ENCODE peak calls at places on chromosomes 16 and 17, in four cellular contexts. A, H, L and G are unnamed samples. For H4K20me1 and H3K79me2, the result is how much of the 10 kb centered on the place peaks cover.

GRCh38 chr17:66970797-66971196 is 6.3 kb downstream of the CACNG4 start:
- DNase-seq in A (no peak), H (no peak), L (no peak), G (no peak)

GRCh38 chr17:50887705-50888245 is 21.6 kb upstream of the TOB1 start:
- DNase-seq in A (no peak), H (no peak), L (no peak), G (no peak)

GRCh38 chr17:8726951-8727555 is 17.6 kb downstream of the CCDC42 start:
- DNase-seq in A (no peak), H (no peak), L (peak), G (no peak)

GRCh38 chr17:82217530-82218204 is 5.0 kb upstream of the CCDC57 start:
- DNase-seq in A (no peak), H (peak), L (peak), G (no peak)

GRCh38 chr16:53773150-53773846 is 69.3 kb downstream of the FTO start:
- DNase-seq in A (peak), H (peak), L (peak), G (peak)

GRCh38 chr16:82992826-82993225 is 366.1 kb downstream of the CDH13 start:
- DNase-seq in A (no peak), H (no peak), L (no peak), G (no peak)

GRCh38 chr17:77449908-77450741 is 309.4 kb downstream of the SEC14L1 start:
- DNase-seq in A (peak), H (peak), L (peak), G (peak)

GRCh38 chr17:81312624-81313325 is 17.7 kb upstream of the SLC38A10 start:
- DNase-seq in A (no peak), H (no peak), L (no peak), G (no peak)

GRCh38 chr17:50392621-50393020 is 4.7 kb downstream of the LRRC59 start:
- DNase-seq in A (no peak), H (no peak), L (no peak), G (no peak)

GRCh38 chr17:61324540-61324868 is 75.1 kb upstream of the TBX2 start:
- DNase-seq in A (no peak), H (no peak), L (peak), G (no peak)

GRCh38 chr17:16001498-16001897 is 1.9 kb downstream of the TTC19 start:
- DNase-seq in A (no peak), H (peak), L (no peak), G (no peak)

GRCh38 chr17:46063239-46063638 is 64.2 kb downstream of the STH start:
- DNase-seq in A (no peak), H (peak), L (peak), G (no peak)

GRCh38 chr17:82100502-82101298 is 2.7 kb upstream of the FASN start:
- DNase-seq in A (no peak), H (no peak), L (no peak), G (no peak)

GRCh38 chr16:67719778-67720144 is 645 bp upstream of the GFOD2 start:
- DNase-seq in A (peak), H (peak), L (peak), G (peak)

GRCh38 chr17:48259710-48260291 is 152.2 kb downstream of the SNX11 start:
- DNase-seq in A (no peak), H (peak), L (peak), G (no peak)

GRCh38 chr16:87725596-87726235 is 40.1 kb downstream of the KLHDC4 start:
- DNase-seq in A (no peak), H (no peak), L (peak), G (no peak)

GRCh38 chr17:55177159-55177913 is 87.4 kb upstream of the HLF start:
- DNase-seq in A (no peak), H (peak), L (no peak), G (peak)

GRCh38 chr16:325375-326155 is 27.0 kb downstream of the AXIN1 start:
- DNase-seq in A (no peak), H (no peak), L (no peak), G (no peak)

GRCh38 chr17:17388657-17389496 is 85.7 kb downstream of the NT5M start:
- DNase-seq in A (no peak), H (no peak), L (peak), G (no peak)

GRCh38 chr17:6456914-6457687 is 12.8 kb downstream of the PIMREG start:
- DNase-seq in A (no peak), H (peak), L (peak), G (no peak)

GRCh38 chr16:89923640-89924297 is 627 bp downstream of the TUBB3 start:
- DNase-seq in A (no peak), H (peak), L (no peak), G (peak)

GRCh38 chr16:20755238-20755637 is 8.6 kb upstream of the ACSM3 start:
- DNase-seq in A (no peak), H (no peak), L (no peak), G (no peak)
- H4K20me1 ChIP-seq in A (under half), H (under half), L (under half), G (under half)

GRCh38 chr17:41957869-41958231 is 8.7 kb upstream of the CNP start:
- DNase-seq in A (no peak), H (no peak), L (no peak), G (peak)
- H3K4me2 ChIP-seq in A (no peak), H (no peak), L (no peak), G (no peak)

GRCh38 chr16:69378036-69378435 is 7.8 kb downstream of the TERF2 start:
- DNase-seq in A (no peak), H (no peak), L (no peak), G (no peak)
- H3K79me2 ChIP-seq in A (half or more), H (half or more), L (under half), G (half or more)

GRCh38 chr17:29394761-29395160 is 4.6 kb downstream of the TAOK1 start:
- DNase-seq in A (no peak), H (no peak), L (no peak), G (no peak)

GRCh38 chr17:29401237-29401636 is 11.1 kb downstream of the TAOK1 start:
- DNase-seq in A (no peak), H (no peak), L (no peak), G (no peak)

GRCh38 chr17:29400818-29401217 is 10.7 kb downstream of the TAOK1 start:
- DNase-seq in A (no peak), H (no peak), L (no peak), G (no peak)

GRCh38 chr17:29399634-29400033 is 9.5 kb downstream of the TAOK1 start:
- DNase-seq in A (no peak), H (no peak), L (no peak), G (no peak)
- H4K20me1 ChIP-seq in A (under half), H (under half), L (under half), G (under half)

GRCh38 chr16:84593825-84594724 is 23.8 kb downstream of the COTL1 start:
- DNase-seq in A (no peak), H (no peak), L (peak), G (no peak)

GRCh38 chr16:84596161-84596560 is 21.7 kb downstream of the COTL1 start:
- DNase-seq in A (no peak), H (no peak), L (no peak), G (no peak)

GRCh38 chr16:84596801-84597517 is 20.9 kb downstream of the COTL1 start:
- DNase-seq in A (no peak), H (no peak), L (no peak), G (no peak)

GRCh38 chr16:84594725-84595038 is 23.2 kb downstream of the COTL1 start:
- DNase-seq in A (no peak), H (no peak), L (no peak), G (no peak)

GRCh38 chr16:84595052-84595481 is 22.8 kb downstream of the COTL1 start:
- DNase-seq in A (no peak), H (no peak), L (no peak), G (no peak)
- H3K4me2 ChIP-seq in A (no peak), H (no peak), L (no peak), G (no peak)

DNA sequence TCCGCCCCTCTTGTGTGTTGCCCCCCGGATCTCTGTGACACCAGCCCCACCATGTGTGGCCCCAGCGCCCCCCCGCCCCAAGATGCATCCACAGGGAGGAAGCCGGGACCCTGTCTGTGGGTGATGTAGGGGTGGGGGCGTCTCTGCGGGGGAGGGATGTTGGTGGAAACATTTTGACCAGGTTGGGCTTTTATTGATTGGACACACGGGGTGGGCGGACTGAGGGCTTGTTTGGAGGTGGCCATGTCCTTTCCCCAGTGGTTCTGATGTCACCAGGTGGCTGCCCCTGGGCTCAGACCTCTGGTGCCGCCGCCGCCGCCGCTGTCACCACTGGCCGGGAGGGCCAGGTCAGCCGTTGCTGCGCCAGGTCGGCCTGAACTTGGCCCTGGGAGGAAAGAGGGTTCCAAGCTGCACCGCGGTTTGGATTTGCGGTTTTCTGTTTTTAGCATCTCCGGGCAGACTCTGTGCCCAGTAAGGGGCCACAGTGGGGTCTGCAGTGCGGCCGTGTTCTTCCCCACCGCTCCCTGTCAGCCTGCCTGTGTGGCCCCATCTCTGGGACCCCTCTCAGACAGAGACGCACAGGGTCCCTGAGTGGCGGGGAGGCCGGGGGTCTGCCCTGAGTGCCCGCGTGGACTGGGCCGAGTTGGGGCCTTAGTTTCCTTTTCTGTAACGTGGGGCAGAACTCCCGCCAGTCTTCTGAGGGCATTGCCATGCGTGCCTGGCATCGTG is 19.8 kb downstream of the GSE1 start:
- DNase-seq in A (no peak), H (no peak), L (no peak), G (no peak)
- H3K79me2 ChIP-seq in A (half or more), H (half or more), L (under half), G (under half)

GRCh38 chr16:75003931-75004330 is 5.1 kb downstream of the ZNRF1 start:
- DNase-seq in A (no peak), H (no peak), L (no peak), G (no peak)

GRCh38 chr16:74999683-75000480 is 1.1 kb downstream of the ZNRF1 start:
- DNase-seq in A (peak), H (peak), L (peak), G (no peak)

GRCh38 chr16:75004460-75004859 is 5.6 kb downstream of the ZNRF1 start:
- DNase-seq in A (no peak), H (no peak), L (no peak), G (no peak)

GRCh38 chr16:75000481-75001081 is 1.8 kb downstream of the ZNRF1 start:
- DNase-seq in A (peak), H (peak), L (peak), G (no peak)

DNA sequence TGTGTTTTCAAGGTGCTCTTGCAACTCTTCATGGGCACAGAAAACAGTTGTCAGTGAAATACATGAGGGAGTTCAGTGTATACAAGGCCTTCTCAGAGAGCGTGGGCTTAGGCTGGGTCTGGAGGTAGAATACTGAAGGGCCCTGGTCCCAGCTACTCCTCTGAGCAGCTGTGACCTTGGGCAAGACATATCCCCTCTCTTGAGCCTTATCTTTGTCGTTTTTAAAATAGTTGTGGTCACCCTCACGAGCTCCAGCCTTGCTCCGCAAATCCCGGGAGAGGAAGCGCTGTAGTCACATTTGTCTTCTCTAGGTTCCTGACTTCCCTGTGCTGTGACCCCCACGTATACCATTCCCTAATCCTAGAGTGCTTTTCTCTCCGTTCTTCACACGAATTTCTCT is 3.6 kb downstream of the ZNRF1 start:
- DNase-seq in A (no peak), H (no peak), L (peak), G (no peak)
- H4K20me1 ChIP-seq in A (half or more), H (under half), L (under half), G (under half)

DNA sequence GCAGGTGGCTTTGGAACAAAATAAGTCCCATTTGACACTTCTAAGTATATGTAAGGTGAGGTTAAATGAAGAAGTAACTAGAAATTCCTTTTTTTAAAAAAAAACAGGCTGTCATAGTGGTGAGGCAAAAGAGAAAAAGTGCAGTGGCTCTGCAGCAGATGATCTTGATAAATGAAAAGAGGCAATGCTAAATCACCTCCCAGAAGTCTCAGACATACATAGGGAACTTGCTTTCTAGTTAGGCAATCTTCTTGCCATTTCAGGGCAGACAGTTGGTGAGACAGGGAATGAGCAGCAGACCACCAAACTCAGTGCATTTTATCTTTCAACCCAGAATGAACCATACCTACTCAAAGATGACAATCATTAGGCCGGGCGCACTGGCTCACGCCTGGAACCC is 90.8 kb downstream of the MYO1D start:
- DNase-seq in A (no peak), H (no peak), L (no peak), G (no peak)
- H3K4me2 ChIP-seq in A (no peak), H (no peak), L (no peak), G (no peak)

DNA sequence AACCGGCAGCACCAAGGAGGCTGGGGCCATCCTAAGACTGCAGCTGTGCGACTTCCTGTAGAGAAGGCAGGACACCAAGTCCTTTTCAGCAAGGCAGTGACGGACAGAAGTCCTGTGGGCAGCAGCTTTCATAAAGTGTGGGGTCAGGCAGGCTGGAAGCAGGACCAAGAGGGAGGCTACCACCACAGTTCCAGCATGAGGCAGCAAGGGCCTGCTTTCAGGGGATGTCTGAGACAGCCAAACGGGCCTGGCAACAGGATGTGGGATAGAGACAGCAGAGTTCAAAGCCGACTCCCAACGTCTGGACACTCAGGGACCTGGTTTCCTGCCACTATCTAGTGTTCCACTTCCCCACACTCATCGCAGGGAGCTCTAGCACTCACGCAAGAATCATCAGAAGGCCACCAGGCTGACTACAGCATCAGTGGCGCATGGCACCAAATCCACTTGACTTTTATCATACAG is 5.3 kb downstream of the USP7 start:
- DNase-seq in A (peak), H (peak), L (peak), G (peak)
- H3K79me2 ChIP-seq in A (half or more), H (half or more), L (half or more), G (half or more)

DNA sequence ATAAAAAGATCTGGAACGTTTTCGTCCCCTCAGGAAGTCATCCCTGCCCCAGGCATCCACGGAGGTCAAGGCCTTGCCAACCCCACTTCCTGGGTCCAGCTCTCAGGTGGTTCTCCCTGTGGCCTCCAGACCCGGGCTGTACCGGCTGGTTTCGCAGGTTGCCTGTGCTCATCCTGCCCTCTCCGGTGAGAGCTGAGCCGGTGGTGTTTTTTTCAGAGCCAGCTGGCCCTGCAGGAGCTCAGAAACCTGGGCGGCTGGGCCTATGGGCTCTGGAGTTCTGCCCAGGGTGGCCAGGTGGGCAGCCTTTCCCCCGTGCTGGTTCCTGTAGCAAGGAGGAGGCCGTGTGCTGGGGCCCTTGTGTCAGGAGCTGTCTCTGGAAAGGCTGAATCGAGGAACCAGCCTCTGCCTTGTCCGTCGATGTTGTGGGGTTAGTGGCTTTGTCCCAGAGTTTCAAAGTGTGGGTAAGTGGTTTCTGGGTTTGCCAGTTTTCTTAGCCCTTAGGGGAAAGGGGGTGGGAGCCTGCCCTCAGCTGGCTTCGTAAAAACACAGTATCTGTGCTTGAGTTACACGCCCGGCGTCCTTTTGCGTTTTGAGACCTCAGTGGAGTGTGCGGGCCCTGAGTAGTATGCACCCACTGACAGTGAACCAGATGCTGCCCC is 23.6 kb downstream of the C16orf90 start:
- DNase-seq in A (no peak), H (no peak), L (no peak), G (no peak)
- H4K20me1 ChIP-seq in A (half or more), H (under half), L (under half), G (under half)